ENCODE peak calls at places on chromosomes 13 and 19, in six cellular contexts. Y, F, L, C, X and Z are unnamed samples.

GRCh38 chr13:113489549-113490495 is 689 bp downstream of the DCUN1D2 start:
- DNase-seq in L (no peak), C (peak; percentile 91), F (no peak), X (no peak), Y (no peak), Z (no peak)

GRCh38 chr19:7852851-7853759 is 21.1 kb downstream of the PRR36 start:
- DNase-seq in F (no peak), X (no peak), L (peak; percentile 66), C (peak; percentile 99), Y (no peak), Z (no peak)

GRCh38 chr19:37999309-38000213 is 92.6 kb downstream of the SIPA1L3 start:
- DNase-seq in C (peak; percentile 90), Y (peak; percentile 32), L (peak; percentile 30), X (peak; percentile 65), F (no peak), Z (peak; percentile 98)

GRCh38 chr19:46451352-46451751 is 20.0 kb downstream of the PNMA8A start:
- DNase-seq in Y (no peak), F (no peak), X (no peak), L (no peak), C (peak; percentile 54), Z (no peak)

GRCh38 chr13:99288069-99288468 is 19.1 kb downstream of the GPR183 start:
- DNase-seq in C (no peak), L (no peak), X (no peak), F (no peak), Y (no peak), Z (no peak)

GRCh38 chr19:46179076-46179740 is 31.2 kb downstream of the IGFL2 start:
- DNase-seq in X (no peak), F (no peak), C (no peak), Y (no peak), L (no peak), Z (no peak)

GRCh38 chr19:4536798-4537197 is 1.8 kb upstream of the PLIN5 start:
- DNase-seq in X (no peak), F (no peak), L (no peak), Y (no peak), C (no peak), Z (no peak)

GRCh38 chr19:32168111-32168510 is 177.3 kb upstream of the ZNF507 start:
- DNase-seq in C (no peak), X (no peak), Y (no peak), F (no peak), L (no peak), Z (no peak)

GRCh38 chr13:40682449-40683240 is 16.2 kb upstream of the FOXO1 start:
- DNase-seq in F (no peak), C (no peak), Y (no peak), X (no peak), L (no peak), Z (no peak)

GRCh38 chr13:46663644-46664043 is 110.7 kb downstream of the LRCH1 start:
- DNase-seq in X (no peak), Y (no peak), C (no peak), L (no peak), F (no peak), Z (no peak)

GRCh38 chr13:52695856-52696255 is 43.2 kb downstream of the SUGT1 start:
- DNase-seq in L (no peak), X (no peak), Y (no peak), C (peak; percentile 26), F (no peak), Z (no peak)

GRCh38 chr13:19601749-19602725 is 31.4 kb upstream of the MPHOSPH8 start:
- DNase-seq in X (peak; percentile 54), Y (no peak), C (peak; percentile 94), L (peak; percentile 38), F (no peak), Z (no peak)

GRCh38 chr13:41231786-41232185 is 31.6 kb downstream of the MTRF1 start:
- DNase-seq in F (no peak), L (no peak), Y (no peak), C (no peak), X (no peak), Z (peak; percentile 32)

GRCh38 chr13:76425930-76426329 is 460.3 kb downstream of the KCTD12 start:
- DNase-seq in C (peak; percentile 13), Y (no peak), X (no peak), F (no peak), L (no peak), Z (no peak)

GRCh38 chr19:55809381-55810058 is 22.3 kb downstream of the NLRP11 start:
- DNase-seq in L (peak; percentile 10), C (no peak), F (no peak), X (peak; percentile 60), Y (peak; percentile 35), Z (no peak)

GRCh38 chr19:42114412-42114811 is 17.8 kb downstream of the POU2F2 start:
- DNase-seq in Y (no peak), F (no peak), L (no peak), C (peak; percentile 65), X (no peak), Z (no peak)

GRCh38 chr13:110015253-110015652 is 228.9 kb upstream of the IRS2 start:
- DNase-seq in X (no peak), F (no peak), Y (no peak), L (no peak), C (no peak), Z (no peak)

GRCh38 chr19:36141039-36141914 is 1.4 kb downstream of the CAPNS1 start:
- DNase-seq in F (peak; percentile 53), Y (peak; percentile 87), L (peak; percentile 88), C (peak; percentile 99), X (peak; percentile 88), Z (no peak)

GRCh38 chr13:96817336-96817941 is 176.8 kb downstream of the OXGR1 start:
- DNase-seq in Y (no peak), C (no peak), X (no peak), F (no peak), L (no peak), Z (peak; percentile 2)

GRCh38 chr19:27793128-27793643 is 1419.8 kb downstream of the UQCRFS1 start:
- DNase-seq in L (peak; percentile 55), X (peak; percentile 79), C (peak; percentile 58), Y (peak; percentile 72), F (peak; percentile 39), Z (peak; percentile 75)

GRCh38 chr19:7658219-7658686 is 10.6 kb upstream of the RETN start:
- DNase-seq in X (no peak), L (no peak), F (no peak), C (peak; percentile 81), Y (no peak), Z (no peak)

GRCh38 chr13:27516103-27516502 is 65.7 kb upstream of the MTIF3 start:
- DNase-seq in X (no peak), F (no peak), L (no peak), Y (no peak), C (no peak), Z (no peak)
- H3K27me3 ChIP-seq in X (peaks cover 1% of the 10 kb centered on the region), F (no peaks in the 10 kb centered on the region), L (peaks cover 3% of the 10 kb centered on the region), Y (no peaks in the 10 kb centered on the region), C (peaks cover 4% of the 10 kb centered on the region), Z (no peaks in the 10 kb centered on the region)

GRCh38 chr19:34364830-34365462 is at the start of gene GPI:
- DNase-seq in Y (peak; percentile 39), X (peak; percentile 76), C (peak; percentile 96), L (peak; percentile 69), F (no peak), Z (no peak)

GRCh38 chr19:34368338-34368737 is 3.3 kb downstream of the GPI start:
- DNase-seq in X (no peak), C (peak; percentile 43), Y (no peak), F (no peak), L (no peak), Z (no peak)

GRCh38 chr19:34365463-34366401 is 736 bp downstream of the GPI start:
- DNase-seq in C (peak; percentile 92), F (no peak), X (peak; percentile 66), L (peak; percentile 52), Y (peak; percentile 28), Z (no peak)

GRCh38 chr19:34366670-34367423 is 1.9 kb downstream of the GPI start:
- DNase-seq in L (no peak), F (no peak), Y (no peak), X (no peak), C (peak; percentile 90), Z (no peak)

DNA sequence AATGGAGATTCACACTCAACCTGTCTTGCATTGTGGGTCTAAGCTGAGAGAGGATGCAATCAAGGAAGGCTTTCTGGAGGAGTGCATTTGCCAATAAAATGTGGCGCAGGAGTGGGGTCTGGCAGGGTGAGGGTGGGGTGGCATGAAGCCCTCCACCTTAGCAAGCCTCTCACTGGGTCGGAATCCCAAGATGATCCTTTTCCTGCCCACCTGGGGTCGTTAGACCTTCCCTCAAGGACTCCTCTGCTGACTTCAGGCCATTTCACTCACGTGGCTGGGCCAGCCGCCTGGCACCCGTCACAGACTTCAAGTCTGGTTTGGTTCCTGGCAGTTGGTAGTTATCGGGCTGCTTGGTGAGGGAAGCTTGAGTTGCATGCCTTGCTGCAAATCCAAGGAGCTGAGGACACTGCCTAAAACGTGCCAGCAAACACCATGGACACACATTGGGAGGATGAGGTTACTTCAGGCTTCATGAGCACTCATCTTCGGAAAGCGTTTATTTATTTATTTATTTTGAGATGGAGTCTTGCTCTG is 2.5 kb downstream of the GPI start:
- DNase-seq in F (no peak), L (no peak), C (peak; percentile 13), X (no peak), Y (no peak), Z (no peak)
- H3K36me3 ChIP-seq in F (peaks cover 26% of the 10 kb centered on the region), L (peaks cover 59% of the 10 kb centered on the region), C (peaks cover 43% of the 10 kb centered on the region), X (no peaks in the 10 kb centered on the region), Y (peaks cover 22% of the 10 kb centered on the region), Z (peaks cover 8% of the 10 kb centered on the region)

DNA sequence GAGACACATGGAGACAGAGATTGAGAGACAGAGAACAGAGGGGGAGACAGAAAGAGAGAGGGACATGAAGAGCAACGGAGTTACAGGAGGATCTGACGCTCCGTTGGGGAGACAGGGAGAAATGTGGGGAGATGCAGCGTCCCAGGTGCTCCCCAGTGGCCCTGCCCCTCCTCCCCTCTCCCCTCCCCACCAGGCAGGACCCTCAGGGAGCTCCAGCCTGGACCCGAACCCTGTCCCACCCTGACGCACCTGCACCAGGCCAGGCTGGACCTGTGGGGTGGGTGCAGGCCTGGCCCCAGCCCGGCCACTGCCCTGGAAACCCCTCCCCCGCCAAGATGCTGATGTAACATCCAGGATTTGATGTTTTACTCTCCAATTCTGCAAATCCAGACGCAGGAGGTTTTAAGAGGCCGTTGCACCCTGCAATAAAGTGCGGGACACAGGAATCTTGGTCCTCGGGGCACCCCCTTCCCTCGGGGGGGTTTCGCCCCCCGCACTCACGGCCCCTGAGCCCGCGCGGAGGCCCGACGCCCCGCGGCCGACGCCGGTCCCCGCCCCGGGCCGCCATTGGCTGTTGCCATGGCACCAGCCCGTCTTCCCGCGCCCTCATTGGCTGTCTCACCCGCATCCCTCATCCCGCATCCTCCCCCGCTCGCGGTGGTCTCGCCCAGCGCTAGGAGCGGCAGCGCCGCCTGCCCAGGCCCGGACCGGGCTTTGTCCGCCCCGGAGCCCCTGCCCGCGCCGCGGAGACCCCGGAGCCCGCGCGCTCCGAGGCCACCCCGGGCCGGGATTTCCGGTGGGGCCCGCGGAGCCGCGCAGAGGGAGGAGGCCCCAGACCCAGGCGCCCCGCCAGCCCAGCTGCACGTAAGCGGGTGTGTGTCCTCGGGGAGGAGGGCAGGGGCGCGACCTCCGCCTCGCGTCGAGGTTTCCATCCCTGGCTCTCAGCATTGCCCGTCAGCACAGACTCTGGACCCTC is at the start of gene APC2:
- DNase-seq in Y (no peak), C (peak; percentile 99), X (no peak), F (no peak), L (no peak), Z (no peak)
- H3K27me3 ChIP-seq in Y (peaks cover 30% of the 10 kb centered on the region), C (peaks cover 84% of the 10 kb centered on the region), X (no peaks in the 10 kb centered on the region), F (peaks cover 17% of the 10 kb centered on the region), L (peaks cover 100% of the 10 kb centered on the region), Z (peaks cover 86% of the 10 kb centered on the region)

DNA sequence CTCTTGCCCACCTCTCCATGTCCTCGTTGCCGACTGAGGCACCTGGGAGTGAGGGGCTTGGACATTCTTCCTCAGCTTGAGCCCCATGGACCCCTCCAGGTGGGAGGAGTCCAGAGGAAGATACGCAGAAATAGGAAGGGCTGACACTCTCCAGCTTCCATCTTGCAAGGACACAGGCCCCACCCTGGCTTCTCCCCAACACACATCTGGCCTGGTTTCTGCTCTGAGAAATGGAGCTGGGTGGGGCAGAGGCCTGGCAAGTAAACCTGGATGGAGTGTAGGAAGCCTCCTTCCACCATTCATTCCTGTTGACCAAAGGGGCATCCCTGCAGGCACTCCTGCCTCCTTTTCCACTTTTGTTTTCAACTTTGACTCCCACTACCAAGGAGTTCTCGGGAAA is 50.5 kb downstream of the NFIX start:
- DNase-seq in C (no peak), F (no peak), X (no peak), L (no peak), Y (no peak), Z (no peak)
- H3K36me3 ChIP-seq in C (peaks cover 19% of the 10 kb centered on the region), F (no peaks in the 10 kb centered on the region), X (no peaks in the 10 kb centered on the region), L (no peaks in the 10 kb centered on the region), Y (no peaks in the 10 kb centered on the region), Z (no peaks in the 10 kb centered on the region)